ENCODE peak calls at places on chromosomes 16 and 17, in four cellular contexts. B is smooth muscle cell of the brain vasculature, F is M059J, P is T-helper 1 cell. L is an unnamed sample.

GRCh38 chr17:77124192-77124908 is 16.4 kb upstream of the SEC14L1 start:
- DNase-seq in B (no peak), F (peak), P (no peak), L (peak)

GRCh38 chr17:76868669-76869208 is 535 bp downstream of the MGAT5B start:
- DNase-seq in B (no peak), F (peak), P (no peak), L (peak)

GRCh38 chr17:50146230-50146926 is 4.1 kb downstream of the PPP1R9B start:
- DNase-seq in B (no peak), F (no peak), P (no peak), L (no peak)

GRCh38 chr17:11898526-11899235 is 98.6 kb downstream of the ZNF18 start:
- DNase-seq in B (no peak), F (no peak), P (no peak), L (no peak)

GRCh38 chr16:58024673-58025350 is 742 bp upstream of the MMP15 start:
- DNase-seq in B (no peak), F (no peak), P (no peak), L (peak)

GRCh38 chr16:11224096-11224893 is 31.7 kb downstream of the SOCS1 start:
- DNase-seq in B (no peak), F (no peak), P (peak), L (no peak)

GRCh38 chr17:44599298-44600175 is 42.3 kb downstream of the FZD2 start:
- DNase-seq in B (peak), F (peak), P (no peak), L (peak)

GRCh38 chr16:50861451-50861850 is 119.6 kb downstream of the CYLD start:
- DNase-seq in B (no peak), F (no peak), P (no peak), L (no peak)

GRCh38 chr17:78019367-78019975 is 61.0 kb downstream of the TNRC6C start:
- DNase-seq in B (peak), F (peak), P (no peak), L (peak)

GRCh38 chr16:72107371-72107770 is 13.7 kb downstream of the DHX38 start:
- DNase-seq in B (no peak), F (no peak), P (no peak), L (no peak)

GRCh38 chr16:88924834-88925539 is 52.0 kb downstream of the CBFA2T3 start:
- DNase-seq in B (peak), F (peak), P (no peak), L (peak)

GRCh38 chr16:14510939-14511797 is 118.9 kb downstream of the PARN start:
- DNase-seq in B (no peak), F (peak), P (no peak), L (peak)

GRCh38 chr17:48127371-48128051 is 19.9 kb downstream of the SNX11 start:
- DNase-seq in B (no peak), F (peak), P (no peak), L (peak)

GRCh38 chr17:80941743-80942211 is 49.9 kb upstream of the CHMP6 start:
- DNase-seq in B (no peak), F (no peak), P (no peak), L (no peak)

GRCh38 chr17:45963889-45964288 is 35.2 kb upstream of the STH start:
- DNase-seq in B (no peak), F (no peak), P (no peak), L (no peak)

GRCh38 chr17:55668581-55668980 is 54.1 kb downstream of the TMEM100 start:
- DNase-seq in B (no peak), F (peak), P (no peak), L (peak)

GRCh38 chr17:45146166-45146565 is 2.1 kb upstream of the HEXIM1 start:
- DNase-seq in B (no peak), F (no peak), P (no peak), L (no peak)

GRCh38 chr16:19694989-19695388 is 23.0 kb downstream of the KNOP1 start:
- DNase-seq in B (no peak), F (no peak), P (no peak), L (no peak)

GRCh38 chr16:11691771-11692170 is 23.5 kb downstream of the SNN start:
- DNase-seq in B (no peak), F (no peak), P (no peak), L (no peak)

GRCh38 chr16:75304521-75305363 is 53.3 kb upstream of the BCAR1 start:
- DNase-seq in B (no peak), F (peak), P (no peak), L (peak)

GRCh38 chr16:71769222-71769621 is 39.4 kb downstream of the AP1G1 start:
- DNase-seq in B (no peak), F (no peak), P (no peak), L (no peak)

GRCh38 chr16:3589001-3589400 is 11.8 kb upstream of the NLRC3 start:
- DNase-seq in B (no peak), F (no peak), P (no peak), L (no peak)

GRCh38 chr17:44881145-44881544 is 18.1 kb downstream of the EFTUD2 start:
- DNase-seq in B (no peak), F (no peak), P (no peak), L (no peak)

GRCh38 chr17:49776864-49777263 is 11.6 kb upstream of the KAT7 start:
- DNase-seq in B (no peak), F (no peak), P (no peak), L (no peak)

GRCh38 chr16:3836641-3837040 is 43.9 kb downstream of the CREBBP start:
- DNase-seq in B (no peak), F (no peak), P (no peak), L (no peak)

GRCh38 chr17:75559958-75560533 is 27.6 kb upstream of the MYO15B start:
- DNase-seq in B (no peak), F (no peak), P (no peak), L (no peak)

GRCh38 chr17:21595086-21595485 is 97.2 kb upstream of the KCNJ18 start:
- DNase-seq in B (no peak), F (no peak), P (no peak), L (no peak)

GRCh38 chr17:38719943-38720641 is 10.0 kb upstream of the CISD3 start:
- DNase-seq in B (no peak), F (no peak), P (no peak), L (no peak)

GRCh38 chr16:13863075-13863765 is 56.7 kb upstream of the ERCC4 start:
- DNase-seq in B (no peak), F (peak), P (no peak), L (peak)

GRCh38 chr16:55039931-55040330 is 109.3 kb downstream of the IRX5 start:
- DNase-seq in B (no peak), F (no peak), P (no peak), L (no peak)

GRCh38 chr16:1659071-1659470 is 19.0 kb upstream of the JPT2 start:
- DNase-seq in B (no peak), F (no peak), P (no peak), L (no peak)

GRCh38 chr16:31185339-31185738 is 5.4 kb downstream of the FUS start:
- DNase-seq in B (no peak), F (no peak), P (no peak), L (no peak)

GRCh38 chr16:75555213-75555706 is 792 bp downstream of the TMEM231 start:
- DNase-seq in B (peak), F (peak), P (no peak), L (peak)

GRCh38 chr17:80125656-80126448 is 21.1 kb downstream of the EIF4A3 start:
- DNase-seq in B (no peak), F (peak), P (no peak), L (peak)

GRCh38 chr17:41785091-41785875 is 1.2 kb downstream of the JUP start:
- DNase-seq in B (no peak), F (no peak), P (no peak), L (no peak)

L was measured in RPMI7951.